ENCODE peak calls at places on chromosomes 2 and 18, in four cellular contexts. R, J, O and P are unnamed samples.
A peak's percentile ranks its signal among the peaks of the same experiment; 100 is the strongest.

GRCh38 chr18:68177807-68178702 is 536.9 kb downstream of the TMX3 start:
- DNase-seq in O (peak; percentile 92), R (no peak), J (no peak), P (no peak)

GRCh38 chr2:21772624-21773023 is 648.9 kb downstream of the TDRD15 start:
- DNase-seq in R (no peak), J (no peak), O (peak; percentile 42), P (no peak)

GRCh38 chr2:204453730-204454167 is 91.5 kb upstream of the PARD3B start:
- DNase-seq in J (no peak), R (peak; percentile 46), O (peak; percentile 95), P (no peak)

GRCh38 chr2:203808041-203808750 is 59.4 kb upstream of the CTLA4 start:
- DNase-seq in R (no peak), J (no peak), O (peak; percentile 78), P (no peak)

GRCh38 chr2:121790276-121790956 is 35.0 kb downstream of the TSN start:
- DNase-seq in O (peak; percentile 47), R (no peak), J (no peak), P (no peak)

GRCh38 chr2:218896501-218897393 is 16.1 kb downstream of the WNT10A start:
- DNase-seq in R (no peak), O (peak; percentile 58), J (no peak), P (no peak)

GRCh38 chr2:164896634-164897033 is 55.0 kb upstream of the COBLL1 start:
- DNase-seq in J (no peak), R (no peak), O (peak; percentile 76), P (no peak)

GRCh38 chr18:23824235-23824634 is 135.0 kb downstream of the LAMA3 start:
- DNase-seq in R (no peak), O (no peak), J (no peak), P (no peak)

GRCh38 chr18:52888014-52888413 is 548.0 kb downstream of the DCC start:
- DNase-seq in O (no peak), J (no peak), R (no peak), P (no peak)

GRCh38 chr2:47950340-47951280 is 44.3 kb upstream of the FBXO11 start:
- DNase-seq in O (no peak), J (no peak), R (no peak), P (no peak)

GRCh38 chr18:36330435-36331049 is 33.0 kb downstream of the FHOD3 start:
- DNase-seq in O (no peak), R (no peak), J (no peak), P (no peak)

GRCh38 chr2:208254871-208255556 is at the start of gene IDH1:
- DNase-seq in J (peak; percentile 98), O (peak; percentile 95), R (peak; percentile 98), P (peak; percentile 91)

GRCh38 chr2:161104054-161104553 is 56.1 kb upstream of the TANK start:
- DNase-seq in O (no peak), R (no peak), J (no peak), P (no peak)

GRCh38 chr2:9057939-9058761 is 54.7 kb upstream of the MBOAT2 start:
- DNase-seq in O (peak; percentile 40), R (no peak), J (no peak), P (no peak)

GRCh38 chr2:25825238-25825637 is 53.0 kb downstream of the ASXL2 start:
- DNase-seq in R (no peak), O (no peak), J (no peak), P (no peak)

GRCh38 chr18:70127307-70127828 is 78.1 kb downstream of the RTTN start:
- DNase-seq in R (no peak), O (no peak), J (no peak), P (no peak)

GRCh38 chr2:226045090-226045489 is 645.6 kb downstream of the NYAP2 start:
- DNase-seq in O (no peak), R (no peak), J (no peak), P (no peak)

GRCh38 chr2:1979101-1979500 is 234.8 kb upstream of the PXDN start:
- DNase-seq in J (no peak), R (no peak), O (no peak), P (no peak)

GRCh38 chr2:101120124-101120996 is 30.8 kb downstream of the TBC1D8 start:
- DNase-seq in R (peak; percentile 57), O (peak; percentile 90), J (peak; percentile 95), P (peak; percentile 100)

GRCh38 chr2:157260403-157261198 is 3.1 kb downstream of the GALNT5 start:
- DNase-seq in O (peak; percentile 6), J (no peak), R (no peak), P (no peak)

GRCh38 chr2:232348936-232349335 is 29.6 kb upstream of the ALPP start:
- DNase-seq in R (no peak), O (no peak), J (no peak), P (no peak)

GRCh38 chr2:3142961-3143571 is 234.6 kb downstream of the EIPR1 start:
- DNase-seq in R (no peak), J (no peak), O (no peak), P (no peak)

GRCh38 chr18:55488473-55488872 is 99.5 kb downstream of the TCF4 start:
- DNase-seq in O (no peak), R (no peak), J (no peak), P (no peak)

GRCh38 chr2:234273887-234274584 is 222.8 kb downstream of the ARL4C start:
- DNase-seq in R (no peak), O (no peak), J (no peak), P (no peak)

GRCh38 chr18:74196220-74197119 is 48.1 kb downstream of the TIMM21 start:
- DNase-seq in R (no peak), J (peak; percentile 64), O (peak; percentile 74), P (no peak)

GRCh38 chr2:88959480-88960204 is 268.2 kb downstream of the RPIA start:
- DNase-seq in J (no peak), O (no peak), R (no peak), P (no peak)

GRCh38 chr2:120939595-120940318 is 204.1 kb downstream of the GLI2 start:
- DNase-seq in O (peak; percentile 94), J (no peak), R (no peak), P (no peak)

GRCh38 chr2:189685540-189686229 is 11.2 kb downstream of the ANKAR start:
- DNase-seq in O (peak; percentile 63), J (no peak), R (no peak), P (no peak)

GRCh38 chr2:13601506-13601905 is 884.8 kb downstream of the TRIB2 start:
- DNase-seq in R (no peak), J (no peak), O (no peak), P (no peak)

GRCh38 chr2:16737812-16738211 is 72.2 kb upstream of the CYRIA start:
- DNase-seq in J (no peak), R (no peak), O (no peak), P (no peak)

GRCh38 chr2:42979416-42979869 is 187.1 kb upstream of the HAAO start:
- DNase-seq in J (peak; percentile 58), O (no peak), R (no peak), P (no peak)

GRCh38 chr18:56068030-56068671 is 480.2 kb upstream of the TCF4 start:
- DNase-seq in O (peak; percentile 35), J (no peak), R (no peak), P (no peak)

GRCh38 chr2:18232731-18233438 is 327.6 kb downstream of the RDH14 start:
- DNase-seq in R (no peak), J (no peak), O (peak; percentile 3), P (no peak)

GRCh38 chr18:39173022-39173421 is 1607.4 kb upstream of the CELF4 start:
- DNase-seq in J (no peak), R (no peak), O (no peak), P (no peak)

GRCh38 chr18:22283397-22283796 is 114.0 kb downstream of the GATA6 start:
- DNase-seq in J (no peak), R (no peak), O (peak; percentile 73), P (no peak)
- H3K27ac ChIP-seq in J (no peak overlapping the region), R (no peak overlapping the region), O (no peak overlapping the region), P (no peak overlapping the region)

GRCh38 chr2:60507211-60507810 is 46.1 kb downstream of the BCL11A start:
- DNase-seq in O (no peak), J (no peak), R (no peak), P (no peak)
- H3K4me1 ChIP-seq in O (peaks cover 11% of the 10 kb centered on the region), J (no peaks in the 10 kb centered on the region), R (peaks cover 34% of the 10 kb centered on the region), P (no peaks in the 10 kb centered on the region)

GRCh38 chr2:96800762-96801463 is 15.2 kb upstream of the CNNM3 start:
- DNase-seq in J (peak; percentile 80), R (peak; percentile 75), O (peak; percentile 42), P (peak; percentile 89)

GRCh38 chr2:96802721-96803120 is 13.3 kb upstream of the CNNM3 start:
- DNase-seq in O (no peak), R (no peak), J (no peak), P (no peak)

GRCh38 chr2:96802281-96802595 is 13.8 kb upstream of the CNNM3 start:
- DNase-seq in R (no peak), J (no peak), O (no peak), P (no peak)

GRCh38 chr2:96800061-96800761 is 15.9 kb upstream of the CNNM3 start:
- DNase-seq in O (no peak), R (no peak), J (no peak), P (no peak)

GRCh38 chr2:96801464-96802280 is 14.4 kb upstream of the CNNM3 start:
- DNase-seq in J (no peak), R (no peak), O (no peak), P (no peak)
- H3K27ac ChIP-seq in J (no peak overlapping the region), R (no peak overlapping the region), O (no peak overlapping the region), P (no peak overlapping the region)

GRCh38 chr2:98478088-98478551 is 33.5 kb downstream of the INPP4A start:
- DNase-seq in J (no peak), R (no peak), O (no peak), P (no peak)
- H3K4me1 ChIP-seq in J (no peaks in the 10 kb centered on the region), R (peaks cover 91% of the 10 kb centered on the region), O (peaks cover 13% of the 10 kb centered on the region), P (peaks cover 48% of the 10 kb centered on the region)

DNA sequence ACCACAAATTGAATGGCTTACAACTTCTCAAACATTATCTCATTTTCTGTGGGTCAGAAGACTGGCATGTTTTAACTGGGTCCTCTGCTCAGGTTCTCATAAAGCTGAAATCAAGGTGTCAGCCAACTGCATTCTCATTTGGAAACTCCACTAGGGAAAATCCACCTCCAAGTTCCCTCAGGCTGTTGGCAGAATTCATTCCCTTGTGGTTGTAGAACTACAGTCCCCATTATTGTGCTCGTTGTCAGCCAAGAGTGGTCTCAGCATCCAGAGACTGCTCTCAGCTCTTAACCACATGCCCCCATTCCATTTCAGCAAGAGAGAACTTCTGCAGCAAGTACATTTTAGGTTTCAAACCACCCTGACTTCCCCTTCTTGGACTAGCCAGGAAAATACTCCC is 12.2 kb downstream of the NOL4 start:
- DNase-seq in O (no peak), J (no peak), R (no peak), P (no peak)
- H3K27ac ChIP-seq in O (no peak overlapping the region), J (no peak overlapping the region), R (no peak overlapping the region), P (no peak overlapping the region)

DNA sequence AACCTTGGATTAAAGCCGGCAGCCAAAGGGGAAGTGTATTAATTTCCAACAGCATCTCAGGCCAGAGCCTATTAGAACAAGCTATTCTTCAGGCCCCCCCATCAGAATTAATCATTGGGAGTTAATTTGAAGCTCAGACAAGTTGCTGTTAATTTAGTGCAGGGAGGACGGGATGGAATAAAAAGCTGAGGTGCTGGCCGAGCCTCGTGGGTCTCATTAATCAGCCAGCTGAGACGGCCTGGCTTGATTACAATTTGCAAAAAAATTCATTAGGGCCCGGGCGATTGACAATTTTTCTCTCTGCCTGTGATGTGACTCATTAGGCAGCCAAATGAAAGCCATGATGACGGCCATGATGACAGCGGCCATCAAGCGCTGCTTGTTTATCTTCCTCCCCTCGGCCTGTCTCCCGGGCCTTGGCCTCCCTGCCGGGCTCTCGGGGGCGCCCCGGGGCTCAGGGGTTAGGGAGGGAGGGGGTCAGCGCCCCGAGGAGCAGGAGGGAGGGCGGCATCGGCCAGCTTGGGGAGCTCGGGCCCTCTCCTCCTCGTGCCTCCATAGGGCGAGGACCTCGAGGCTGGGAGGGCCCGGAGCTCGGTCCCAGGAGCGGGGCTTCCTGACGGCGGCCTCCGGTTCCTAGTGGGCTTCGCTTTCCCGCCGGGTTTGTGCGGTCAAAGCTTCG is 5.2 kb downstream of the GBX2 start:
- DNase-seq in J (no peak), O (no peak), R (no peak), P (no peak)
- H3K4me1 ChIP-seq in J (peaks cover 21% of the 10 kb centered on the region), O (peaks cover 46% of the 10 kb centered on the region), R (peaks cover 44% of the 10 kb centered on the region), P (peaks cover 25% of the 10 kb centered on the region)